ENCODE peak calls at places on chromosomes 5 and 9, in four cellular contexts. N is nucleus accumbens, S is spleen, U is AG08395. H is an unnamed sample.
A peak's percentile ranks its signal among the peaks of the same experiment; 100 is the strongest.

GRCh38 chr5:3181641-3182040 is 414.0 kb upstream of the IRX1 start:
- DNase-seq in U (no peak), S (no peak), N (no peak), H (no peak)

GRCh38 chr5:147479431-147479830 is 30.4 kb downstream of the DPYSL3 start:
- DNase-seq in N (no peak), U (peak; percentile 11), S (no peak), H (no peak)

GRCh38 chr9:38380230-38380871 is 12.2 kb upstream of the ALDH1B1 start:
- DNase-seq in S (no peak), N (no peak), U (no peak), H (no peak)

GRCh38 chr9:131337131-131337848 is 47.8 kb downstream of the PLPP7 start:
- DNase-seq in N (no peak), S (peak; percentile 48), U (no peak), H (no peak)

GRCh38 chr5:43631182-43631910 is 28.4 kb downstream of the NNT start:
- DNase-seq in U (peak; percentile 72), N (no peak), S (no peak), H (no peak)

GRCh38 chr5:17021363-17021932 is 85.4 kb upstream of the MYO10 start:
- DNase-seq in U (no peak), S (no peak), N (no peak), H (no peak)

GRCh38 chr9:112120046-112120373 is 55.1 kb downstream of the SUSD1 start:
- DNase-seq in U (no peak), N (no peak), S (no peak), H (no peak)

GRCh38 chr5:130333089-130333488 is 428.8 kb downstream of the CHSY3 start:
- DNase-seq in S (no peak), N (no peak), U (peak; percentile 22), H (no peak)

GRCh38 chr9:101387871-101388506 is 3.2 kb upstream of the BAAT start:
- DNase-seq in S (no peak), N (no peak), U (peak; percentile 25), H (no peak)

GRCh38 chr5:66881475-66882161 is 285.4 kb downstream of the MAST4 start:
- DNase-seq in N (no peak), U (no peak), S (no peak), H (no peak)

GRCh38 chr5:180525363-180525762 is 31.2 kb downstream of the CNOT6 start:
- DNase-seq in U (no peak), S (no peak), N (no peak), H (no peak)

H was measured in CD8-positive, alpha-beta T cell.